ENCODE peak calls at places on chromosomes 16 and 17, in four cellular contexts. Q is GM12878, E is upper lobe of left lung, G is transverse colon. Y is an unnamed sample.

GRCh38 chr16:83443972-83444371 is 363.8 kb upstream of the HSBP1 start:
- DNase-seq in G (no peak), Q (no peak), E (no peak), Y (no peak)

GRCh38 chr16:27600386-27600785 is 50.4 kb downstream of the KATNIP start:
- DNase-seq in G (no peak), Q (no peak), E (no peak), Y (no peak)

GRCh38 chr16:50419116-50419515 is 50.3 kb upstream of the BRD7 start:
- DNase-seq in Q (no peak), E (no peak), G (no peak), Y (no peak)

GRCh38 chr16:51383909-51384308 is 232.8 kb upstream of the SALL1 start:
- DNase-seq in Q (no peak), E (no peak), G (no peak), Y (no peak)

GRCh38 chr16:54934536-54935410 is 4.1 kb downstream of the IRX5 start:
- DNase-seq in E (no peak), G (no peak), Q (no peak), Y (no peak)

GRCh38 chr17:73341350-73342056 is 29.7 kb upstream of the CDC42EP4 start:
- DNase-seq in G (no peak), Q (no peak), E (no peak), Y (no peak)

GRCh38 chr16:56822966-56823739 is 41.9 kb upstream of the SLC12A3 start:
- DNase-seq in E (no peak), Q (no peak), G (no peak), Y (no peak)

GRCh38 chr17:20998571-20999043 is 44.2 kb downstream of the USP22 start:
- DNase-seq in G (no peak), Q (no peak), E (no peak), Y (no peak)

GRCh38 chr16:75514296-75514695 is 19.1 kb upstream of the CHST6 start:
- DNase-seq in E (no peak), Q (no peak), G (no peak), Y (no peak)

GRCh38 chr16:83887088-83887487 is 11.8 kb upstream of the MLYCD start:
- DNase-seq in Q (no peak), E (no peak), G (peak), Y (peak)

GRCh38 chr16:89723279-89724250 is 2.2 kb downstream of the ZNF276 start:
- DNase-seq in Q (no peak), E (peak), G (peak), Y (peak)

GRCh38 chr17:40596261-40596919 is 31.1 kb upstream of the CCR7 start:
- DNase-seq in G (no peak), Q (peak), E (no peak), Y (no peak)

GRCh38 chr16:2289282-2289681 is 21.4 kb upstream of the RNPS1 start:
- DNase-seq in Q (no peak), E (no peak), G (no peak), Y (no peak)

GRCh38 chr16:1687427-1688316 is 9.6 kb downstream of the JPT2 start:
- DNase-seq in E (no peak), Q (no peak), G (no peak), Y (no peak)

GRCh38 chr17:64106918-64107317 is 23.0 kb downstream of the ERN1 start:
- DNase-seq in Q (no peak), E (no peak), G (no peak), Y (no peak)

GRCh38 chr16:5015351-5015750 is 18.4 kb downstream of the NAGPA start:
- DNase-seq in Q (no peak), G (no peak), E (no peak), Y (no peak)

GRCh38 chr17:56389356-56389755 is 204.1 kb upstream of the NOG start:
- DNase-seq in E (no peak), Q (no peak), G (no peak), Y (no peak)

GRCh38 chr17:48162946-48163506 is 55.5 kb downstream of the SNX11 start:
- DNase-seq in Q (no peak), E (no peak), G (peak), Y (peak)

GRCh38 chr17:40978752-40979151 is 5.4 kb downstream of the KRT40 start:
- DNase-seq in Q (no peak), E (no peak), G (no peak), Y (no peak)

GRCh38 chr16:78852236-78852635 is 748.3 kb downstream of the MAF start:
- DNase-seq in E (no peak), Q (no peak), G (no peak), Y (no peak)

GRCh38 chr17:40124279-40125141 is 2.7 kb downstream of the MSL1 start:
- DNase-seq in E (peak), G (no peak), Q (no peak), Y (no peak)

GRCh38 chr17:35742896-35743477 is 10.1 kb downstream of the GAS2L2 start:
- DNase-seq in Q (no peak), E (no peak), G (no peak), Y (no peak)

GRCh38 chr17:50096092-50096491 is 941 bp downstream of the PDK2 start:
- DNase-seq in G (no peak), Q (no peak), E (no peak), Y (peak)

GRCh38 chr17:73064084-73064938 is 28.2 kb downstream of the SLC39A11 start:
- DNase-seq in G (no peak), E (no peak), Q (no peak), Y (peak)

GRCh38 chr16:76913046-76913445 is 277.9 kb upstream of the MON1B start:
- DNase-seq in Q (no peak), E (no peak), G (no peak), Y (no peak)

GRCh38 chr16:1650131-1650530 is 27.9 kb upstream of the JPT2 start:
- DNase-seq in Q (no peak), G (no peak), E (no peak), Y (no peak)

GRCh38 chr17:49079840-49080663 is 52.5 kb upstream of the B4GALNT2 start:
- DNase-seq in Q (no peak), E (no peak), G (no peak), Y (no peak)

GRCh38 chr16:56743840-56744239 is 13.9 kb downstream of the NUP93 start:
- DNase-seq in E (no peak), Q (no peak), G (no peak), Y (no peak)

GRCh38 chr17:2721603-2722002 is 10.0 kb upstream of the CLUH start:
- DNase-seq in G (no peak), E (no peak), Q (no peak), Y (no peak)

GRCh38 chr16:52976539-52977167 is 76.0 kb downstream of the CHD9NB start:
- DNase-seq in G (no peak), E (no peak), Q (no peak), Y (no peak)

GRCh38 chr16:25176136-25176535 is 40.6 kb upstream of the AQP8 start:
- DNase-seq in Q (no peak), E (no peak), G (no peak), Y (no peak)

GRCh38 chr17:48012151-48012520 is 25.5 kb downstream of the COPZ2 start:
- DNase-seq in E (peak), G (peak), Q (no peak), Y (peak)

GRCh38 chr16:55682086-55682485 is 26.3 kb downstream of the SLC6A2 start:
- DNase-seq in Q (no peak), E (no peak), G (no peak), Y (no peak)

GRCh38 chr16:77841275-77841640 is 52.9 kb downstream of the VAT1L start:
- DNase-seq in Q (no peak), E (no peak), G (peak), Y (no peak)

GRCh38 chr16:20952144-20952797 is 51.7 kb downstream of the LYRM1 start:
- DNase-seq in Q (no peak), G (no peak), E (no peak), Y (no peak)

GRCh38 chr16:6106061-6106460 is 1008.5 kb upstream of the EEF2KMT start:
- DNase-seq in E (no peak), G (no peak), Q (no peak), Y (no peak)

GRCh38 chr16:24748242-24748641 is 18.8 kb downstream of the TNRC6A start:
- DNase-seq in Q (no peak), E (peak), G (no peak), Y (no peak)

GRCh38 chr16:11258553-11259287 is 2.7 kb upstream of the SOCS1 start:
- DNase-seq in E (peak), Q (peak), G (peak), Y (peak)

GRCh38 chr17:41919165-41919817 is 540 bp upstream of the ACLY start:
- DNase-seq in E (peak), Q (peak), G (no peak), Y (no peak)

GRCh38 chr17:69170377-69170776 is 28.7 kb upstream of the ABCA6 start:
- DNase-seq in G (no peak), Q (no peak), E (no peak), Y (no peak)

GRCh38 chr17:69179227-69179952 is 37.7 kb upstream of the ABCA6 start:
- DNase-seq in Q (no peak), E (no peak), G (no peak), Y (peak)

GRCh38 chr17:69173118-69173517 is 31.4 kb upstream of the ABCA6 start:
- DNase-seq in Q (no peak), G (no peak), E (no peak), Y (no peak)

GRCh38 chr17:69175262-69175811 is 33.6 kb upstream of the ABCA6 start:
- DNase-seq in G (no peak), E (no peak), Q (no peak), Y (no peak)

GRCh38 chr17:69175812-69176517 is 34.3 kb upstream of the ABCA6 start:
- DNase-seq in Q (no peak), E (no peak), G (no peak), Y (no peak)
- TF ChIP-seq EP300 in Q (no peak), E (no peak), G (no peak), Y (no peak)

GRCh38 chr16:85309656-85310587 is 197.7 kb upstream of the CIBAR2 start:
- DNase-seq in E (peak), G (peak), Q (no peak), Y (no peak)
- TF ChIP-seq POLR2AphosphoS5 in E (no peak), G (no peak), Q (no peak), Y (no peak)

DNA sequence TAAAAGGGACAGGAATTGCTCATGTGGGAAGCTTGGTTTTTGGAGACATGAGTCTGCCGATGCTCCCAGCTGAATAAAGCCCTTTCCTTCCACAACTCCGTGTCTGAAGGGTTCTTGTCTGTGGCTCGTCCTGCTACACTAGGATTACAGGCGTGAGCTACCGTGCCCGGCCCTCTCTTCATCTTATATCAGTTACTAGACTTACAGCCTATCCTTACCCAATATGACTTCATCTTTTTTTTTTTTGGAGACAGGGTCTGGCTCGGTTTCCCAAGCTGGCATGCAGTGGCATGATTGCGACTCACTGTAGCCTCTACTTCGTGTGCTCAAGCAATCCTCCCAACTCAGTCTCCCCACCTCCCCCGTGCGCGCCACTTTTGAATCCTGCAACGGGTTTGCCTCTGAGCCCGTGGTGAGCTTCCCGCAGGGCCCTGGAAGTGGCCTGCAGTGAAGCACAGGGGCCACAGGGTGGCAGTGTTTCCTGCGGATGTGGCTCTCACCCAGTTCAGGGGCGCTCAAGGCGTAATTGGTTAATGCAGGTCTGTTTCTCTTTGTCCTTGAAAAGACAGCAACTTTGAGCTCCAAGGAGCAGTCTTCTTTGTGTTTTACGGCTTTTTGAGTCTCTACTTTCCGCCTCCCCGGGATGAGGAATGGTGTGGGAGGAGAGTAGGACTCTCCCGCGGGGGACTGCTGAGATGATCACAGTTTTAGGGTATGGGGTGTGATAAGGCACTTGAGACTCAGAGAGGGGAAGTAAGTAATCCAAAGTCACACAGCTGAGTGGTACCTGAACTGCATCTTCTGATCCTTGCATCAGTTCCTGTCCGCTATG is 22.7 kb upstream of the GPRC5B start:
- DNase-seq in E (peak), G (peak), Q (peak), Y (peak)
- TF ChIP-seq EP300 in E (no peak), G (no peak), Q (no peak), Y (no peak)

GRCh38 chr17:7476474-7476873 is 3.0 kb downstream of the ZBTB4 start:
- DNase-seq in E (no peak), G (no peak), Q (no peak), Y (no peak)
- TF ChIP-seq POLR2AphosphoS5 in E (no peak), G (no peak), Q (no peak), Y (no peak)

DNA sequence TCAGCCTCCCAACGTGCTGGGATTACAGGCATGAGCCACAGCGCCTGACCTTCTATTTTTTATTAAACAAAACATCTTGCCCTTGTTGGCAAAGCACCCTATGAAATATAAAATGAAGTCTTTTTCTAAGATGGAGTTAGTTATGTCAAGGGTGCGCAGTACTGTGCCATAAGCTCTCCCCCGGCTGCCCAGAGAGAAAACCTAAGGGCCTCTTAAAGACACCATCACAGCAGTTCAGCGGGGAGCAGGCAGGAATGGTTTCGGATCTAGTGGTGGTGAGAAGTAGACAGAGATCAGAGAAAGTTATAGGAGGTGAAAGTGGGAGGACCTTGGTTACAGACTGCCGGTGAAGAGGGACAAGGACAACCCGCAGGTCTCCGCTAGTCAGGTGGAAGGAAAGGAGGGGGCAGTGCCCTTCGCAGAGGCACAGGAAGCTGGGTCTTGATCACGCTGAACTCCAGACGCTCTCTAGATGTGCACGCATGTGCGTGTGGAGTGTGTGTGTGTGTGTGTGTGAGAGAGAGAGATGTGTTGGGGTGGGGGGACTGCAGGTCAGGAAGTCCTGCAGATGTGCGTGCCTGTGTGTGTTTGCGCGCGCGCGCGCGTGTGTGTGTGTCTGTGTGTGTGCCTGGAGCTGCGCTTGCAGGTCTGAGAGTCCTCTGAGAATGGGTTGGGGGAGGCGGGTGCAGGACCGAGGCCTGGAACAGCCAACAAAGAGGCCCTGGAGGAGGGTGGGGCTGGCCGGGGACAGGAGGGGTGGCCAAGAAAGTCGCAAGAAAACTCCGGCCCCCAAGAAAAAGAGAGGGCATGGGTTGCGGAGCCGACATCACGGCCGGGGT is 748 bp upstream of the CMTM3 start:
- DNase-seq in G (peak), Q (no peak), E (peak), Y (peak)
- TF ChIP-seq EP300 in G (no peak), Q (no peak), E (no peak), Y (no peak)

GRCh38 chr17:28728364-28729200 is at the start of gene NEK8:
- DNase-seq in Q (peak), E (peak), G (peak), Y (peak)
- TF ChIP-seq POLR2AphosphoS5 in Q (peak), E (peak), G (peak), Y (peak)

GRCh38 chr16:3884398-3884797 is 3.9 kb upstream of the CREBBP start:
- DNase-seq in Q (no peak), E (no peak), G (no peak), Y (no peak)
- TF ChIP-seq EP300 in Q (no peak), E (no peak), G (no peak), Y (no peak)

DNA sequence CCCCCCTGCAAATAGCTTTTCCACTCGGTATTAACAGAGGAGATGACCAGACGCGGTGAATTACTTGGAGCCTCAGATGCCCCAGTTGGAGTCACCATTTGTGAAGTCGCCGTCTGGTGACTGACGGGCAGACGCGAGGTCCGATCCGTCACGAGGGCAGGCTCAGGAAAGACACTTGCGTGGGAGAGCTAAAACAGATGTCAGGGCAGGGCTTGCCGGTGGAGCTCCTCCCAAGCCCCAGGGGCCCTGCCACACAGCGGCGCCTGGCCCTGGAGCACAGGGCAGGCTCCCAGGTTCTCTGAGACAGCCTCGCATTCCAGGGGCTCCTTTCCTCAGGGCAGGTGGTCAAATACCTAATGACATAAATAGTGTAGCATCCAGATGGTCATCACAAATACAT is 348.3 kb downstream of the C16orf95 start:
- DNase-seq in E (no peak), G (no peak), Q (no peak), Y (no peak)
- TF ChIP-seq POLR2AphosphoS5 in E (no peak), G (no peak), Q (no peak), Y (no peak)

Y was measured in stomach.